ENCODE peak calls at places on chromosome 17, in seven cellular contexts. One of them, this sample, is unnamed.

GRCh38 chr17:48577946-48578615 is at the start of gene HOXB4:
- DNase-seq in GM23338: peak
- DNase-seq in HTR-8/SVneo: peak
- DNase-seq in activated CD4-positive, alpha-beta T cell treated with anti-CD3 and anti-CD28 coated beads, Interleukin-2, amount 50 U/mL, for 1 hour: peak
- DNase-seq in RWPE1: peak
- DNase-seq in fibroblast of lung: peak
- DNase-seq in effector CD4-positive, alpha-beta T cell: peak
- DNase-seq in this sample: no peak

GRCh38 chr17:74512041-74512440 is 19.2 kb downstream of the CD300LB start:
- DNase-seq in activated CD4-positive, alpha-beta T cell treated with anti-CD3 and anti-CD28 coated beads, Interleukin-2, amount 50 U/mL, for 1 hour: no peak
- DNase-seq in RWPE1: no peak
- DNase-seq in fibroblast of lung: peak
- DNase-seq in HTR-8/SVneo: no peak
- DNase-seq in GM23338: no peak
- DNase-seq in effector CD4-positive, alpha-beta T cell: no peak
- DNase-seq in this sample: no peak

GRCh38 chr17:38456031-38456815 is 28.0 kb downstream of the ARHGAP23 start:
- DNase-seq in effector CD4-positive, alpha-beta T cell: no peak
- DNase-seq in activated CD4-positive, alpha-beta T cell treated with anti-CD3 and anti-CD28 coated beads, Interleukin-2, amount 50 U/mL, for 1 hour: no peak
- DNase-seq in HTR-8/SVneo: no peak
- DNase-seq in RWPE1: no peak
- DNase-seq in GM23338: no peak
- DNase-seq in fibroblast of lung: no peak
- DNase-seq in this sample: no peak

GRCh38 chr17:2500446-2500845 is 11.2 kb downstream of the METTL16 start:
- DNase-seq in activated CD4-positive, alpha-beta T cell treated with anti-CD3 and anti-CD28 coated beads, Interleukin-2, amount 50 U/mL, for 1 hour: no peak
- DNase-seq in HTR-8/SVneo: no peak
- DNase-seq in GM23338: no peak
- DNase-seq in effector CD4-positive, alpha-beta T cell: no peak
- DNase-seq in fibroblast of lung: no peak
- DNase-seq in RWPE1: no peak
- DNase-seq in this sample: no peak

GRCh38 chr17:28326114-28326513 is 7.1 kb downstream of the TMEM97 start:
- DNase-seq in RWPE1: no peak
- DNase-seq in activated CD4-positive, alpha-beta T cell treated with anti-CD3 and anti-CD28 coated beads, Interleukin-2, amount 50 U/mL, for 1 hour: no peak
- DNase-seq in GM23338: no peak
- DNase-seq in effector CD4-positive, alpha-beta T cell: no peak
- DNase-seq in HTR-8/SVneo: no peak
- DNase-seq in fibroblast of lung: no peak
- DNase-seq in this sample: no peak

GRCh38 chr17:63431939-63432804 is 13.9 kb downstream of the CYB561 start:
- DNase-seq in effector CD4-positive, alpha-beta T cell: no peak
- DNase-seq in activated CD4-positive, alpha-beta T cell treated with anti-CD3 and anti-CD28 coated beads, Interleukin-2, amount 50 U/mL, for 1 hour: no peak
- DNase-seq in HTR-8/SVneo: no peak
- DNase-seq in RWPE1: no peak
- DNase-seq in fibroblast of lung: peak
- DNase-seq in GM23338: no peak
- DNase-seq in this sample: no peak

GRCh38 chr17:62653831-62654829 is 26.7 kb downstream of the MRC2 start:
- DNase-seq in RWPE1: no peak
- DNase-seq in effector CD4-positive, alpha-beta T cell: no peak
- DNase-seq in fibroblast of lung: peak
- DNase-seq in GM23338: no peak
- DNase-seq in HTR-8/SVneo: no peak
- DNase-seq in activated CD4-positive, alpha-beta T cell treated with anti-CD3 and anti-CD28 coated beads, Interleukin-2, amount 50 U/mL, for 1 hour: no peak
- DNase-seq in this sample: no peak

GRCh38 chr17:42883802-42884553 is 16.6 kb upstream of the G6PC1 start:
- DNase-seq in activated CD4-positive, alpha-beta T cell treated with anti-CD3 and anti-CD28 coated beads, Interleukin-2, amount 50 U/mL, for 1 hour: no peak
- DNase-seq in HTR-8/SVneo: no peak
- DNase-seq in effector CD4-positive, alpha-beta T cell: no peak
- DNase-seq in RWPE1: no peak
- DNase-seq in fibroblast of lung: no peak
- DNase-seq in GM23338: no peak
- DNase-seq in this sample: no peak

GRCh38 chr17:45284176-45285140 is 22.6 kb upstream of the SPATA32 start:
- DNase-seq in GM23338: peak
- DNase-seq in fibroblast of lung: no peak
- DNase-seq in RWPE1: peak
- DNase-seq in activated CD4-positive, alpha-beta T cell treated with anti-CD3 and anti-CD28 coated beads, Interleukin-2, amount 50 U/mL, for 1 hour: peak
- DNase-seq in effector CD4-positive, alpha-beta T cell: peak
- DNase-seq in HTR-8/SVneo: no peak
- DNase-seq in this sample: no peak

GRCh38 chr17:73493212-73493814 is 150.9 kb downstream of the SDK2 start:
- DNase-seq in activated CD4-positive, alpha-beta T cell treated with anti-CD3 and anti-CD28 coated beads, Interleukin-2, amount 50 U/mL, for 1 hour: no peak
- DNase-seq in effector CD4-positive, alpha-beta T cell: no peak
- DNase-seq in HTR-8/SVneo: no peak
- DNase-seq in fibroblast of lung: no peak
- DNase-seq in RWPE1: no peak
- DNase-seq in GM23338: peak
- DNase-seq in this sample: no peak

This sample was measured in HCT116.